ENCODE peak calls at places on chromosome 6, in six cellular contexts. C, D, Y, F, V and S are unnamed samples.

GRCh38 chr6:30829639-30830250 is 54.6 kb upstream of the DDR1 start:
- DNase-seq in C (no peak), D (no peak), Y (no peak), F (no peak), V (no peak), S (no peak)

GRCh38 chr6:124795879-124796838 is 166.1 kb upstream of the RNF217 start:
- DNase-seq in C (peak), D (peak), Y (peak), F (no peak), V (no peak), S (peak)

GRCh38 chr6:132322398-132322797 is 78.9 kb downstream of the MOXD1 start:
- DNase-seq in C (no peak), D (no peak), Y (peak), F (no peak), V (no peak), S (no peak)

GRCh38 chr6:34083227-34083889 is 62.5 kb downstream of the GRM4 start:
- DNase-seq in C (no peak), D (no peak), Y (no peak), F (no peak), V (no peak), S (no peak)

GRCh38 chr6:17672064-17672718 is 34.5 kb downstream of the NUP153 start:
- DNase-seq in C (no peak), D (no peak), Y (no peak), F (no peak), V (no peak), S (no peak)

GRCh38 chr6:73062837-73063236 is 162.5 kb downstream of the KHDC1L start:
- DNase-seq in C (no peak), D (no peak), Y (peak), F (no peak), V (no peak), S (no peak)

GRCh38 chr6:82118150-82118562 is 129.4 kb downstream of the IBTK start:
- DNase-seq in C (no peak), D (no peak), Y (no peak), F (no peak), V (no peak), S (no peak)

GRCh38 chr6:63440594-63440993 is 120.8 kb upstream of the LGSN start:
- DNase-seq in C (no peak), D (no peak), Y (no peak), F (no peak), V (no peak), S (no peak)

GRCh38 chr6:152401978-152402377 is 235.2 kb downstream of the SYNE1 start:
- DNase-seq in C (no peak), D (no peak), Y (peak), F (no peak), V (no peak), S (no peak)

GRCh38 chr6:80314531-80314930 is 208.1 kb downstream of the BCKDHB start:
- DNase-seq in C (no peak), D (no peak), Y (no peak), F (no peak), V (no peak), S (no peak)

GRCh38 chr6:26394289-26394688 is 7.8 kb upstream of the BTN3A1 start:
- DNase-seq in C (no peak), D (no peak), Y (peak), F (no peak), V (no peak), S (no peak)

GRCh38 chr6:63705707-63706106 is 70.1 kb downstream of the PHF3 start:
- DNase-seq in C (no peak), D (no peak), Y (no peak), F (no peak), V (no peak), S (no peak)

GRCh38 chr6:9504191-9504590 is 910.7 kb downstream of the TFAP2A start:
- DNase-seq in C (no peak), D (no peak), Y (no peak), F (no peak), V (no peak), S (no peak)